ENCODE peak calls at places on chromosome 16, in four cellular contexts. One of them, this sample, is unnamed.

GRCh38 chr16:66961065-66961744 is at the start of gene CES3:
- DNase-seq in HepG2: peak; percentile 85
- DNase-seq in HEK293T: peak; percentile 89
- DNase-seq in K562: peak; percentile 86
- DNase-seq in this sample: no peak

GRCh38 chr16:27441998-27442397 is 40.0 kb downstream of the IL21R start:
- DNase-seq in HepG2: no peak
- DNase-seq in HEK293T: no peak
- DNase-seq in K562: no peak
- DNase-seq in this sample: no peak

GRCh38 chr16:22098538-22099255 is 6.4 kb downstream of the VWA3A start:
- DNase-seq in HepG2: peak; percentile 89
- DNase-seq in HEK293T: peak; percentile 80
- DNase-seq in K562: peak; percentile 47
- DNase-seq in this sample: peak; percentile 17

GRCh38 chr16:84555418-84556196 is 51.1 kb upstream of the MEAK7 start:
- DNase-seq in HepG2: no peak
- DNase-seq in HEK293T: no peak
- DNase-seq in K562: no peak
- DNase-seq in this sample: no peak

GRCh38 chr16:11585460-11586374 is 1.0 kb downstream of the LITAF start:
- DNase-seq in HepG2: peak; percentile 53
- DNase-seq in HEK293T: no peak
- DNase-seq in K562: no peak
- DNase-seq in this sample: no peak

GRCh38 chr16:5852151-5852550 is 754.6 kb upstream of the EEF2KMT start:
- DNase-seq in HepG2: no peak
- DNase-seq in HEK293T: no peak
- DNase-seq in K562: no peak
- DNase-seq in this sample: no peak

GRCh38 chr16:82660078-82660645 is 33.4 kb downstream of the CDH13 start:
- DNase-seq in HepG2: no peak
- DNase-seq in HEK293T: no peak
- DNase-seq in K562: no peak
- DNase-seq in this sample: no peak

GRCh38 chr16:820730-821129 is 20.2 kb upstream of the GNG13 start:
- DNase-seq in HepG2: no peak
- DNase-seq in HEK293T: no peak
- DNase-seq in K562: no peak
- DNase-seq in this sample: no peak

GRCh38 chr16:54934536-54935410 is 4.1 kb downstream of the IRX5 start:
- DNase-seq in HepG2: no peak
- DNase-seq in HEK293T: no peak
- DNase-seq in K562: no peak
- DNase-seq in this sample: no peak

GRCh38 chr16:58324792-58325191 is 30.0 kb upstream of the PRSS54 start:
- DNase-seq in HepG2: no peak
- DNase-seq in HEK293T: no peak
- DNase-seq in K562: no peak
- DNase-seq in this sample: no peak

GRCh38 chr16:25124503-25124902 is 13.0 kb downstream of the LCMT1 start:
- DNase-seq in HepG2: no peak
- DNase-seq in HEK293T: no peak
- DNase-seq in K562: no peak
- DNase-seq in this sample: no peak

GRCh38 chr16:24869033-24869432 is 23.3 kb downstream of the SLC5A11 start:
- DNase-seq in HepG2: no peak
- DNase-seq in HEK293T: no peak
- DNase-seq in K562: no peak
- DNase-seq in this sample: no peak

GRCh38 chr16:29729116-29729521 is 16.7 kb downstream of the C16orf54 start:
- DNase-seq in HepG2: peak; percentile 71
- DNase-seq in HEK293T: peak; percentile 67
- DNase-seq in K562: peak; percentile 35
- DNase-seq in this sample: no peak

GRCh38 chr16:29818082-29818481 is 2.1 kb downstream of the PAGR1 start:
- DNase-seq in HepG2: no peak
- DNase-seq in HEK293T: no peak
- DNase-seq in K562: no peak
- DNase-seq in this sample: no peak

GRCh38 chr16:85718153-85718477 is 29.4 kb upstream of the GINS2 start:
- DNase-seq in HepG2: no peak
- DNase-seq in HEK293T: no peak
- DNase-seq in K562: no peak
- DNase-seq in this sample: no peak

GRCh38 chr16:815861-816260 is 15.3 kb upstream of the GNG13 start:
- DNase-seq in HepG2: no peak
- DNase-seq in HEK293T: no peak
- DNase-seq in K562: no peak
- DNase-seq in this sample: no peak

GRCh38 chr16:12741176-12741575 is 62.5 kb downstream of the CPPED1 start:
- DNase-seq in HepG2: no peak
- DNase-seq in HEK293T: no peak
- DNase-seq in K562: no peak
- DNase-seq in this sample: no peak

GRCh38 chr16:68664297-68664696 is 19.2 kb downstream of the CDH3 start:
- DNase-seq in HepG2: no peak
- DNase-seq in HEK293T: no peak
- DNase-seq in K562: no peak
- DNase-seq in this sample: no peak

GRCh38 chr16:85733839-85734170 is 17.1 kb downstream of the C16orf74 start:
- DNase-seq in HepG2: no peak
- DNase-seq in HEK293T: no peak
- DNase-seq in K562: peak; percentile 95
- DNase-seq in this sample: no peak

GRCh38 chr16:12403746-12404658 is 399.7 kb downstream of the CPPED1 start:
- DNase-seq in HepG2: no peak
- DNase-seq in HEK293T: no peak
- DNase-seq in K562: no peak
- DNase-seq in this sample: no peak

GRCh38 chr16:30185683-30186421 is 2.5 kb downstream of the CORO1A start:
- DNase-seq in HepG2: no peak
- DNase-seq in HEK293T: no peak
- DNase-seq in K562: no peak
- DNase-seq in this sample: peak; percentile 79

GRCh38 chr16:30395992-30396560 is 856 bp downstream of the ZNF48 start:
- DNase-seq in HepG2: no peak
- DNase-seq in HEK293T: peak; percentile 69
- DNase-seq in K562: no peak
- DNase-seq in this sample: no peak

GRCh38 chr16:85296859-85297698 is 184.8 kb upstream of the CIBAR2 start:
- DNase-seq in HepG2: peak; percentile 52
- DNase-seq in HEK293T: peak; percentile 68
- DNase-seq in K562: peak; percentile 85
- DNase-seq in this sample: no peak

DNA sequence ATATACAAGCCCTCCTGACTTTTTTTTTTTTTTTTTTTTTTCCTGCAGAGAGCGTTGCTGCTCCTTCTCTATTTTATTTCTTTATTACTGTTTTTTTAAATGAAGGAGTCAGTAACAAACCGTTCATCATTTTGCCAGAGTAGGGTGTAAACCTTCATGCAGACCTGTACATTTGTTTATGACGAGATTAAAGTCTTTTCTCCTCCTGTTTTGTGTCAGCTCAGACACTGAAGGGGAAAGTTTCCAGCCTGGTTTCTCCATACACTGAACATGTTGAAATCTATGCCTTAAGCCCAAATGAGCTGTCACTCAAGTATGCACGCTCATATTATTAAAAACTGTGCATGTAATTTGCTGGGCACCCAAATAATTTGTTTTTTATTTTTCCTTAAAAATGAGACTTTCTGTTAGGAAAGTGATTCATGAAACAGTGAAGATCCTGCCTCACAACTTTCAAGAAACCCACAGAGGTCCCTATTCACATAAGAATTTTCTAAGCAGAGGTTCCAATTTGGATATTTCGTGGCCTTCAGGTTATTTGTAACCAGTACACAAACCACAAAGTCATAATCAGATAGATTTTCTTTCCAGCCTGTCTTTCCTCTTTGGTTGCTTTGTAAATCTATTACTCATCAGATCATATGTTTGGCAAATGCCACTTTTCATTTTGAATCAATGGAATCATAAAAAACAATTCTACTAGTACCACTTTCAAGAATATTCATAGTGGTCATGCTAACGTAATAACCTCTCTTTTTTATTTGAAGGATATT is 700.3 kb downstream of the MAF start:
- DNase-seq in HepG2: no peak
- DNase-seq in HEK293T: no peak
- DNase-seq in K562: no peak
- DNase-seq in this sample: no peak
- TF ChIP-seq FOXK2 in HepG2: no peak
- TF ChIP-seq FOXK2 in HEK293T: no peak
- TF ChIP-seq FOXK2 in K562: no peak
- TF ChIP-seq FOXK2 in this sample: no peak

GRCh38 chr16:2252806-2253148 is 1.4 kb upstream of the ECI1 start:
- DNase-seq in HepG2: no peak
- DNase-seq in HEK293T: no peak
- DNase-seq in K562: no peak
- DNase-seq in this sample: no peak
- TF ChIP-seq FOXK2 in HepG2: no peak
- TF ChIP-seq FOXK2 in HEK293T: no peak
- TF ChIP-seq FOXK2 in K562: no peak
- TF ChIP-seq FOXK2 in this sample: no peak

GRCh38 chr16:4265676-4266075 is 7.1 kb downstream of the TFAP4 start:
- DNase-seq in HepG2: no peak
- DNase-seq in HEK293T: no peak
- DNase-seq in K562: no peak
- DNase-seq in this sample: no peak

GRCh38 chr16:4264546-4264945 is 8.3 kb downstream of the TFAP4 start:
- DNase-seq in HepG2: no peak
- DNase-seq in HEK293T: no peak
- DNase-seq in K562: no peak
- DNase-seq in this sample: no peak

GRCh38 chr16:4262303-4262835 is 10.5 kb downstream of the TFAP4 start:
- DNase-seq in HepG2: no peak
- DNase-seq in HEK293T: no peak
- DNase-seq in K562: no peak
- DNase-seq in this sample: no peak

GRCh38 chr16:4261557-4262172 is 11.2 kb downstream of the TFAP4 start:
- DNase-seq in HepG2: peak; percentile 26
- DNase-seq in HEK293T: peak; percentile 71
- DNase-seq in K562: peak; percentile 61
- DNase-seq in this sample: no peak

DNA sequence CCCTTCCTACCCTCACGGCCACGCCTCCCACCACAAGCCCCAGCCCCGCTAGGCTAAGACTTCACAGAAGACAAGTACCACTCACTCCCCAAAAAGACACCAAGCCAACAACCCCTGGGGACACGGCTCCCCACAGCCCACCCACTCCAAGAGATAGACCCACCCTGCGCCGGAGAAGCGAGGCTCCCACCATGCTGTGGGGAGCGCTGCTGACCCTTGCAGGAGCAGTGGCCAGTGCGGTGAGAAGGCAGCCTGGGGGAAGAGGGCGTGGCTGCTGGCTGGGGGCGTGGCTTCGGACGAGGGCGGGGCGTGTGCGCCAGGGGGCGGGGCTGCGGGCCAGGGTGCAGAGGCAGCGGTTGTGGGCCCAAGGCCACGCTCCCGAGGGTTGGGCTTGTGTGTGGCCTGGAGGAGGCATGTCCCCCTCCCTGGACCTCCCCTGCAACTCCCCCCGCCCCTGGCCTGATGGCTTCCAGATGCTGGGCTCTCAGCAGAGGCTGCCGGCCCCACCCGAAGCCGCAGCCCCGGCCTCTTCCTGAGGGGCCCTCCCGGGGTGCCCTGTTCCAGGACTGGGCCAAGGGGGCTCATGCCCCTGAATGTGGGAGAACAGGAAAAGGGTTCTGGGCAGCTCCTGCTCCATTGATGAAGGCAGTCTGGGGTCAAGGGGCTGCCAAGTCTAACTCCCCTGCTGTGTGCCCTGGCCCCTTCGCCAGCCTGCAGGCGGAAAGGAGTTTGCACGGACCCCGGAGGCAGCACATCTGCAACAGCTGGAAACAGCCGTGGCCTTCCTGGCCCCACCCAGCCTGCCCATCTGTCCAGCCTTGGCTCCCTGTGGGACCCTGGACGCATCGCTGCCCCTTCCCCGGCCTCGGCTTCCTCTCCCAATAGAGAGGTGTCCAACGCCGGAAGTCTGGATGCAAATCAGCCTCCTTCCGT is 9.1 kb downstream of the TFAP4 start:
- DNase-seq in HepG2: peak; percentile 47
- DNase-seq in HEK293T: peak; percentile 86
- DNase-seq in K562: peak; percentile 96
- DNase-seq in this sample: no peak
- TF ChIP-seq FOXK2 in HepG2: no peak
- TF ChIP-seq FOXK2 in HEK293T: no peak
- TF ChIP-seq FOXK2 in K562: no peak
- TF ChIP-seq FOXK2 in this sample: no peak

GRCh38 chr16:72285324-72285723 is 113.4 kb upstream of the PMFBP1 start:
- DNase-seq in HepG2: no peak
- DNase-seq in HEK293T: no peak
- DNase-seq in K562: no peak
- DNase-seq in this sample: no peak
- TF ChIP-seq FOXK2 in HepG2: no peak
- TF ChIP-seq FOXK2 in HEK293T: no peak
- TF ChIP-seq FOXK2 in K562: no peak
- TF ChIP-seq FOXK2 in this sample: no peak

DNA sequence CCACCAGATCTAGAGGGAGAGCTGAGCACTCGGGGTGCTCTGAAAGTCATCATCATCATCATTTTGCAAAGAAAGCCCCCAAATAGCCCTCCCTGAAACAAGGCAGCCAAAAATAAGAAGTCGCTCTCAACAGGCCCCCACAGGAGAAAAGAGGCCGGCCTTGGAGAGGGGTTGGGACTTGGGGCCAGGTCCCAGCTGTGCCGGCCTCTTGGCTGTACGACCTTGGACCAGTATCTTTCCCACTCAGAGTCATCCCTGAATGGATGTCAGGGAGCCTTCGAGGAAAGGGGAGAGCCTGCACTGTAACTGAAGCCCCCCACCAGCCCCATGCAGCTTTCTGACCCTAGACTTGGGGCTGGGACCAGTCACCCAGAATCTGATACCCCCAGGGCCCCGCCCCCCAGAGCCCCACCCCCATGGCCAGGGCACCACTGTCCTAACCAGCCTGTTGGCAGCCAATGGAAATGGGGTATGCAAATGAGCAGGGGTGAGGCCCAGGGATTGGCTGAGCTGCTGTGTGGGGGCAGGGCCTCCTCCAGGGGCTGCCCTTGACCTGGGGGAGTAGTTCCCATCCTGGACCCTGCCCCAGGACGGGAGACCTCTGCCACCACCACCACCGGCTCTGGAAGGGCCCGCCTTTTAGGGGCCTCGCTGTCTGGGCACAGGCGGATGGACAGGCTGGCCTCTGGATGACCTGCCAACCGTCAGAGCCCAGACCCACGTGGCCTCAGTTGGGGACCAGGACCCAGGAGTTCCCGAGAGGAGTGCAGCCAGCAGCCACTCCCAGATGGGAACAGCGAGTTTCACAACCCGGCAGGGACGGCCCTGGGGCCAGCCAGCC is 15.4 kb downstream of the ZFPM1 start:
- DNase-seq in HepG2: peak; percentile 67
- DNase-seq in HEK293T: peak; percentile 66
- DNase-seq in K562: peak; percentile 87
- DNase-seq in this sample: no peak
- TF ChIP-seq FOXK2 in HepG2: no peak
- TF ChIP-seq FOXK2 in HEK293T: no peak
- TF ChIP-seq FOXK2 in K562: no peak
- TF ChIP-seq FOXK2 in this sample: no peak